ENCODE peak calls at places on chromosome 12, in ten cellular contexts. One of them, this sample, is unnamed.

GRCh38 chr12:92362785-92363184 is 217.1 kb upstream of the BTG1 start:
- DNase-seq in transverse colon: no peak
- DNase-seq in tibial nerve: no peak
- DNase-seq in tibial artery: no peak
- DNase-seq in breast epithelium: no peak
- DNase-seq in CD8-positive, alpha-beta memory T cell: no peak
- DNase-seq in AG04450: no peak
- DNase-seq in body of pancreas: no peak
- DNase-seq in hepatocyte: no peak
- DNase-seq in HL-60: no peak
- DNase-seq in this sample: no peak

GRCh38 chr12:128365032-128365431 is 98.1 kb downstream of the TMEM132C start:
- DNase-seq in transverse colon: no peak
- DNase-seq in tibial nerve: no peak
- DNase-seq in tibial artery: no peak
- DNase-seq in breast epithelium: no peak
- DNase-seq in CD8-positive, alpha-beta memory T cell: no peak
- DNase-seq in AG04450: no peak
- DNase-seq in body of pancreas: no peak
- DNase-seq in hepatocyte: no peak
- DNase-seq in HL-60: no peak
- DNase-seq in this sample: no peak

GRCh38 chr12:32918890-32919791 is 22.6 kb upstream of the PKP2 start:
- DNase-seq in transverse colon: no peak
- DNase-seq in tibial nerve: no peak
- DNase-seq in tibial artery: no peak
- DNase-seq in breast epithelium: no peak
- DNase-seq in CD8-positive, alpha-beta memory T cell: no peak
- DNase-seq in AG04450: no peak
- DNase-seq in body of pancreas: peak; percentile 23
- DNase-seq in hepatocyte: peak; percentile 70
- DNase-seq in HL-60: no peak
- DNase-seq in this sample: peak; percentile 80

GRCh38 chr12:91562476-91562875 is 379.9 kb upstream of the DCN start:
- DNase-seq in transverse colon: no peak
- DNase-seq in tibial nerve: no peak
- DNase-seq in tibial artery: no peak
- DNase-seq in breast epithelium: no peak
- DNase-seq in CD8-positive, alpha-beta memory T cell: no peak
- DNase-seq in AG04450: no peak
- DNase-seq in body of pancreas: no peak
- DNase-seq in hepatocyte: no peak
- DNase-seq in HL-60: no peak
- DNase-seq in this sample: no peak

GRCh38 chr12:4133636-4134433 is 139.7 kb upstream of the CCND2 start:
- DNase-seq in transverse colon: no peak
- DNase-seq in tibial nerve: no peak
- DNase-seq in tibial artery: no peak
- DNase-seq in breast epithelium: no peak
- DNase-seq in CD8-positive, alpha-beta memory T cell: no peak
- DNase-seq in AG04450: no peak
- DNase-seq in body of pancreas: no peak
- DNase-seq in hepatocyte: peak; percentile 27
- DNase-seq in HL-60: no peak
- DNase-seq in this sample: no peak

GRCh38 chr12:82774666-82775065 is 88.0 kb downstream of the TMTC2 start:
- DNase-seq in transverse colon: no peak
- DNase-seq in tibial nerve: no peak
- DNase-seq in tibial artery: no peak
- DNase-seq in breast epithelium: no peak
- DNase-seq in CD8-positive, alpha-beta memory T cell: no peak
- DNase-seq in AG04450: no peak
- DNase-seq in body of pancreas: no peak
- DNase-seq in hepatocyte: no peak
- DNase-seq in HL-60: no peak
- DNase-seq in this sample: no peak

GRCh38 chr12:89578499-89578898 is 52.7 kb upstream of the POC1B start:
- DNase-seq in transverse colon: no peak
- DNase-seq in tibial nerve: no peak
- DNase-seq in tibial artery: no peak
- DNase-seq in breast epithelium: no peak
- DNase-seq in CD8-positive, alpha-beta memory T cell: no peak
- DNase-seq in AG04450: no peak
- DNase-seq in body of pancreas: no peak
- DNase-seq in hepatocyte: no peak
- DNase-seq in HL-60: no peak
- DNase-seq in this sample: no peak

GRCh38 chr12:15074351-15074750 is 101.5 kb downstream of the PDE6H start:
- DNase-seq in transverse colon: no peak
- DNase-seq in tibial nerve: no peak
- DNase-seq in tibial artery: no peak
- DNase-seq in breast epithelium: no peak
- DNase-seq in CD8-positive, alpha-beta memory T cell: no peak
- DNase-seq in AG04450: no peak
- DNase-seq in body of pancreas: no peak
- DNase-seq in hepatocyte: no peak
- DNase-seq in HL-60: no peak
- DNase-seq in this sample: no peak

GRCh38 chr12:1859643-1860042 is 39.3 kb downstream of the LRTM2 start:
- DNase-seq in transverse colon: no peak
- DNase-seq in tibial nerve: no peak
- DNase-seq in tibial artery: no peak
- DNase-seq in breast epithelium: no peak
- DNase-seq in CD8-positive, alpha-beta memory T cell: no peak
- DNase-seq in AG04450: no peak
- DNase-seq in body of pancreas: no peak
- DNase-seq in hepatocyte: no peak
- DNase-seq in HL-60: no peak
- DNase-seq in this sample: peak; percentile 28

GRCh38 chr12:108728820-108729611 is 2.3 kb downstream of the CORO1C start:
- DNase-seq in transverse colon: no peak
- DNase-seq in tibial nerve: no peak
- DNase-seq in tibial artery: no peak
- DNase-seq in breast epithelium: no peak
- DNase-seq in CD8-positive, alpha-beta memory T cell: no peak
- DNase-seq in AG04450: no peak
- DNase-seq in body of pancreas: no peak
- DNase-seq in hepatocyte: no peak
- DNase-seq in HL-60: no peak
- DNase-seq in this sample: no peak

GRCh38 chr12:95262808-95263207 is 45.2 kb downstream of the VEZT start:
- DNase-seq in transverse colon: no peak
- DNase-seq in tibial nerve: no peak
- DNase-seq in tibial artery: no peak
- DNase-seq in breast epithelium: no peak
- DNase-seq in CD8-positive, alpha-beta memory T cell: no peak
- DNase-seq in AG04450: no peak
- DNase-seq in body of pancreas: no peak
- DNase-seq in hepatocyte: no peak
- DNase-seq in HL-60: no peak
- DNase-seq in this sample: no peak

GRCh38 chr12:121357331-121357730 is 5.1 kb upstream of the ANAPC5 start:
- DNase-seq in transverse colon: no peak
- DNase-seq in tibial nerve: no peak
- DNase-seq in tibial artery: no peak
- DNase-seq in breast epithelium: no peak
- DNase-seq in CD8-positive, alpha-beta memory T cell: no peak
- DNase-seq in AG04450: no peak
- DNase-seq in body of pancreas: no peak
- DNase-seq in hepatocyte: no peak
- DNase-seq in HL-60: no peak
- DNase-seq in this sample: no peak

GRCh38 chr12:14473707-14474287 is 93.9 kb downstream of the PLBD1 start:
- DNase-seq in transverse colon: no peak
- DNase-seq in tibial nerve: no peak
- DNase-seq in tibial artery: no peak
- DNase-seq in breast epithelium: no peak
- DNase-seq in CD8-positive, alpha-beta memory T cell: no peak
- DNase-seq in AG04450: no peak
- DNase-seq in body of pancreas: no peak
- DNase-seq in hepatocyte: peak; percentile 8
- DNase-seq in HL-60: no peak
- DNase-seq in this sample: no peak

DNA sequence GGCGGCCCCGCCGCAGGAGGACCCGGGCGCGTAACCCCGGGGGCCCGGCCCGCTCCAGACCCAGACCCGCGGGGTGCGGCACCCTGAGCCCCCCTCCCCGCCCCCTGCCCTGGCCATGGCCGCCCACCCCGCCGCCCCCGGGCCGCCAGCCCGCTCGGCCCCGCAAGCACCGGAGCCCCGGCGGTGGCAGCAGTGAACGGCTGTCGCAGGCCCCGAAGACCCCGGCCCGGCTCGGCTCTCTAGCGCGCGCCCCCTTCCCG is 221 bp downstream of the MARCHF9 start:
- DNase-seq in transverse colon: no peak
- DNase-seq in tibial nerve: no peak
- DNase-seq in tibial artery: no peak
- DNase-seq in breast epithelium: no peak
- DNase-seq in CD8-positive, alpha-beta memory T cell: no peak
- DNase-seq in AG04450: no peak
- DNase-seq in body of pancreas: no peak
- DNase-seq in hepatocyte: no peak
- DNase-seq in HL-60: no peak
- DNase-seq in this sample: no peak
- H3K27ac ChIP-seq in transverse colon: peak overlapping the region; percentile 89
- H3K27ac ChIP-seq in tibial nerve: peak overlapping the region; percentile 58
- H3K27ac ChIP-seq in tibial artery: peak overlapping the region; percentile 59
- H3K27ac ChIP-seq in breast epithelium: peak overlapping the region; percentile 87
- H3K27ac ChIP-seq in CD8-positive, alpha-beta memory T cell: no peak overlapping the region
- H3K27ac ChIP-seq in AG04450: no peak overlapping the region
- H3K27ac ChIP-seq in body of pancreas: peak overlapping the region; percentile 25
- H3K27ac ChIP-seq in hepatocyte: peak overlapping the region; percentile 79
- H3K27ac ChIP-seq in HL-60: no peak overlapping the region
- H3K27ac ChIP-seq in this sample: no peak overlapping the region

GRCh38 chr12:106126441-106127288 is 12.1 kb downstream of the NUAK1 start:
- DNase-seq in transverse colon: no peak
- DNase-seq in tibial nerve: no peak
- DNase-seq in tibial artery: no peak
- DNase-seq in breast epithelium: no peak
- DNase-seq in CD8-positive, alpha-beta memory T cell: no peak
- DNase-seq in AG04450: no peak
- DNase-seq in body of pancreas: no peak
- DNase-seq in hepatocyte: peak; percentile 57
- DNase-seq in HL-60: no peak
- DNase-seq in this sample: no peak
- H3K4me3 ChIP-seq in transverse colon: no peak overlapping the region
- H3K4me3 ChIP-seq in tibial nerve: no peak overlapping the region
- H3K4me3 ChIP-seq in tibial artery: no peak overlapping the region
- H3K4me3 ChIP-seq in breast epithelium: no peak overlapping the region
- H3K4me3 ChIP-seq in CD8-positive, alpha-beta memory T cell: no peak overlapping the region
- H3K4me3 ChIP-seq in AG04450: no peak overlapping the region
- H3K4me3 ChIP-seq in body of pancreas: no peak overlapping the region
- H3K4me3 ChIP-seq in hepatocyte: no peak overlapping the region
- H3K4me3 ChIP-seq in HL-60: no peak overlapping the region
- H3K4me3 ChIP-seq in this sample: no peak overlapping the region

GRCh38 chr12:57146092-57146491 is 1.3 kb downstream of the LRP1-AS start:
- DNase-seq in transverse colon: no peak
- DNase-seq in tibial nerve: no peak
- DNase-seq in tibial artery: no peak
- DNase-seq in breast epithelium: no peak
- DNase-seq in CD8-positive, alpha-beta memory T cell: no peak
- DNase-seq in AG04450: no peak
- DNase-seq in body of pancreas: no peak
- DNase-seq in hepatocyte: no peak
- DNase-seq in HL-60: no peak
- DNase-seq in this sample: no peak

GRCh38 chr12:57145460-57146059 is 1.9 kb downstream of the LRP1-AS start:
- DNase-seq in transverse colon: no peak
- DNase-seq in tibial nerve: no peak
- DNase-seq in tibial artery: no peak
- DNase-seq in breast epithelium: no peak
- DNase-seq in CD8-positive, alpha-beta memory T cell: no peak
- DNase-seq in AG04450: no peak
- DNase-seq in body of pancreas: no peak
- DNase-seq in hepatocyte: no peak
- DNase-seq in HL-60: no peak
- DNase-seq in this sample: no peak

GRCh38 chr12:57147641-57147944 is 174 bp upstream of the LRP1-AS start:
- DNase-seq in transverse colon: no peak
- DNase-seq in tibial nerve: no peak
- DNase-seq in tibial artery: peak; percentile 71
- DNase-seq in breast epithelium: no peak
- DNase-seq in CD8-positive, alpha-beta memory T cell: no peak
- DNase-seq in AG04450: no peak
- DNase-seq in body of pancreas: no peak
- DNase-seq in hepatocyte: peak; percentile 74
- DNase-seq in HL-60: no peak
- DNase-seq in this sample: peak; percentile 32

GRCh38 chr12:57148469-57149308 is 1.3 kb upstream of the LRP1-AS start:
- DNase-seq in transverse colon: peak; percentile 79
- DNase-seq in tibial nerve: peak; percentile 60
- DNase-seq in tibial artery: peak; percentile 87
- DNase-seq in breast epithelium: no peak
- DNase-seq in CD8-positive, alpha-beta memory T cell: no peak
- DNase-seq in AG04450: no peak
- DNase-seq in body of pancreas: peak; percentile 64
- DNase-seq in hepatocyte: peak; percentile 68
- DNase-seq in HL-60: no peak
- DNase-seq in this sample: no peak

DNA sequence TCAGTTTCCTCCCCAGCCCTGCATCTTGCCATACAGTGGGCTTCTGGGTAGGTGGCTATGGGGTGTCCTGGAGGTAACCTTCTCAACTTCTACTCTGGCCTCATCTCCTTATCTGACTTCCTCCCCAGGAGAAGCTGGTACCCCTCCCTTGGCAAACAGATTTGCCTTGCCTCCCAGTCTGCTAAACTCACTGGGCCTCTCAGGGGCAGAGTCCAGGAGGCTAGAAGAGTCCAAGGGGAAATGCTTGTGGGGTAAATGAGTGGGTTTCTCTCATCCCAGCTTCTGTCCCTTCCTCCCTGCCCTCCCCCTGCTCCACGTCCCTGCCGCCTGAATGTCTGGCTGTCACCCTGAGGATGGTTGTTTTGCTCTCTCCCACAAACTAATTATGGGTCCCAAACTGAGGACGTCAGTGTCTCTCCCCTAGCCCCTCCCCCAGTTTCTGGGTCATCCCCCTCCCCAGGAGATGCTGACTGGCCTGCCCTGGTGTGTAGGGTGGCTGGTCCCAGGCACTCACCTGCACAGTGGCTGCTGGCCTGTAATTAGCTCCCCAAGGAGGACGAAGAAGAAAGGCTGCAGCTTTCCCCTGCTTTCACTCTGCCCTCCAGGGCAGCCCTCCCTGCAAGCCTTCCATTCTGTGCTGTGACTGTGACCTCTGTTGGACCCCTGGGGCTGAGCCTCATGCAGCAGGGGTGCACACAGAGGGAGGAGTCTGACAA is at the start of gene LRP1-AS:
- DNase-seq in transverse colon: peak; percentile 75
- DNase-seq in tibial nerve: no peak
- DNase-seq in tibial artery: no peak
- DNase-seq in breast epithelium: no peak
- DNase-seq in CD8-positive, alpha-beta memory T cell: no peak
- DNase-seq in AG04450: no peak
- DNase-seq in body of pancreas: no peak
- DNase-seq in hepatocyte: peak; percentile 83
- DNase-seq in HL-60: no peak
- DNase-seq in this sample: no peak
- H3K27ac ChIP-seq in transverse colon: peak within 1 kb of the TSS; percentile 83
- H3K27ac ChIP-seq in tibial nerve: peak within 1 kb of the TSS; percentile 87
- H3K27ac ChIP-seq in tibial artery: peak within 1 kb of the TSS; percentile 85
- H3K27ac ChIP-seq in breast epithelium: peak within 1 kb of the TSS; percentile 96
- H3K27ac ChIP-seq in CD8-positive, alpha-beta memory T cell: no peak within 1 kb of the TSS
- H3K27ac ChIP-seq in AG04450: peak within 1 kb of the TSS; percentile 93
- H3K27ac ChIP-seq in body of pancreas: no peak within 1 kb of the TSS
- H3K27ac ChIP-seq in hepatocyte: peak within 1 kb of the TSS; percentile 98
- H3K27ac ChIP-seq in HL-60: no peak within 1 kb of the TSS
- H3K27ac ChIP-seq in this sample: peak within 1 kb of the TSS; percentile 18

GRCh38 chr12:101901782-101902181 is 24.4 kb downstream of the DRAM1 start:
- DNase-seq in transverse colon: no peak
- DNase-seq in tibial nerve: no peak
- DNase-seq in tibial artery: no peak
- DNase-seq in breast epithelium: no peak
- DNase-seq in CD8-positive, alpha-beta memory T cell: no peak
- DNase-seq in AG04450: no peak
- DNase-seq in body of pancreas: no peak
- DNase-seq in hepatocyte: no peak
- DNase-seq in HL-60: no peak
- DNase-seq in this sample: no peak
- H3K4me3 ChIP-seq in transverse colon: no peak overlapping the region
- H3K4me3 ChIP-seq in tibial nerve: no peak overlapping the region
- H3K4me3 ChIP-seq in tibial artery: no peak overlapping the region
- H3K4me3 ChIP-seq in breast epithelium: no peak overlapping the region
- H3K4me3 ChIP-seq in CD8-positive, alpha-beta memory T cell: no peak overlapping the region
- H3K4me3 ChIP-seq in AG04450: no peak overlapping the region
- H3K4me3 ChIP-seq in body of pancreas: no peak overlapping the region
- H3K4me3 ChIP-seq in hepatocyte: no peak overlapping the region
- H3K4me3 ChIP-seq in HL-60: no peak overlapping the region
- H3K4me3 ChIP-seq in this sample: no peak overlapping the region